ENCODE peak calls at places on chromosomes 13 and 19, in seven cellular contexts. W is stimulated activated CD4-positive, alpha-beta T cell treated with anti-CD3 and anti-CD28 coated beads, Interleukin-2, amount 100 ng/mL, for 48 hours; G is neural progenitor cell; N is activated CD4-positive, alpha-beta memory T cell treated with anti-CD3 and anti-CD28 coated beads for 36 hours; P is activated T-helper 9 cell treated with anti-CD3 and anti-CD28 coated beads, Interleukin-2, amount 50 U/mL, for 16 hours; X is NCI-H1105; Y is HEK293T. O is an unnamed sample.

GRCh38 chr13:111393221-111393790 is 72.9 kb downstream of the TEX29 start:
- DNase-seq in P (no peak), W (no peak), X (no peak), G (no peak), N (no peak), Y (no peak), O (no peak)

GRCh38 chr13:79593611-79594275 is 112.8 kb downstream of the NDFIP2 start:
- DNase-seq in X (no peak), G (no peak), N (no peak), P (no peak), W (no peak), Y (no peak), O (no peak)

GRCh38 chr13:112679381-112679780 is 10.5 kb upstream of the ATP11A start:
- DNase-seq in Y (no peak), X (no peak), G (no peak), N (no peak), P (no peak), W (no peak), O (no peak)

GRCh38 chr13:110965038-110965754 is 50.3 kb upstream of the ANKRD10 start:
- DNase-seq in W (peak), P (no peak), X (no peak), N (peak), Y (no peak), G (no peak), O (no peak)

GRCh38 chr13:20127563-20128458 is 33.0 kb downstream of the GJA3 start:
- DNase-seq in N (peak), X (no peak), G (peak), P (no peak), W (no peak), Y (peak), O (peak)

GRCh38 chr19:46216612-46217011 is 12.9 kb upstream of the IGFL1 start:
- DNase-seq in X (no peak), Y (no peak), N (no peak), P (no peak), G (no peak), W (no peak), O (no peak)

GRCh38 chr13:64756621-64757020 is 2473.5 kb downstream of the PCDH9 start:
- DNase-seq in W (no peak), G (no peak), P (no peak), X (no peak), N (no peak), Y (no peak), O (no peak)

GRCh38 chr19:5048091-5048726 is 79.3 kb downstream of the KDM4B start:
- DNase-seq in G (peak), Y (peak), N (peak), P (peak), W (peak), X (peak), O (no peak)

GRCh38 chr19:38389101-38389925 is 816 bp downstream of the SPRED3 start:
- DNase-seq in Y (no peak), G (peak), W (no peak), X (peak), N (peak), P (no peak), O (peak)

GRCh38 chr19:49327878-49328544 is 3.0 kb upstream of the SLC6A16 start:
- DNase-seq in G (peak), N (peak), W (peak), X (no peak), Y (no peak), P (no peak), O (no peak)

GRCh38 chr19:56109216-56109615 is 11.9 kb downstream of the ZNF787 start:
- DNase-seq in Y (no peak), W (no peak), X (no peak), P (no peak), G (no peak), N (no peak), O (no peak)

GRCh38 chr19:1440418-1440801 is 2.2 kb downstream of the RPS15 start:
- DNase-seq in Y (no peak), G (no peak), N (no peak), W (no peak), P (no peak), X (no peak), O (no peak)

GRCh38 chr13:99572131-99572530 is 70.9 kb downstream of the TM9SF2 start:
- DNase-seq in W (no peak), P (no peak), G (no peak), X (no peak), N (no peak), Y (no peak), O (no peak)

GRCh38 chr13:48163066-48163465 is 68.2 kb upstream of the MED4 start:
- DNase-seq in N (no peak), X (no peak), P (no peak), Y (no peak), G (no peak), W (no peak), O (no peak)

GRCh38 chr19:3062165-3063105 is at the start of gene TLE5:
- DNase-seq in P (peak), G (peak), W (peak), Y (peak), X (peak), N (peak), O (no peak)